ENCODE peak calls at places on chromosome 20, in four cellular contexts. C, V, T and G are unnamed samples.

GRCh38 chr20:16944753-16945152 is 196.6 kb downstream of the OTOR start:
- DNase-seq in C (no peak), V (no peak), T (no peak), G (no peak)

GRCh38 chr20:54668271-54669053 is 193.1 kb downstream of the DOK5 start:
- DNase-seq in C (no peak), T (no peak), V (peak), G (peak)

GRCh38 chr20:1935696-1936366 is 40.6 kb downstream of the SIRPA start:
- DNase-seq in V (no peak), C (no peak), T (no peak), G (no peak)

GRCh38 chr20:12113468-12114371 is 196.0 kb downstream of the BTBD3 start:
- DNase-seq in C (peak), T (peak), V (peak), G (no peak)

GRCh38 chr20:51467971-51468626 is 74.4 kb downstream of the NFATC2 start:
- DNase-seq in C (no peak), T (no peak), V (no peak), G (no peak)

GRCh38 chr20:49886571-49887203 is 28.6 kb downstream of the SPATA2 start:
- DNase-seq in T (no peak), C (no peak), V (no peak), G (no peak)

GRCh38 chr20:45318948-45319347 is 10.8 kb upstream of the MATN4 start:
- DNase-seq in T (no peak), C (no peak), V (no peak), G (no peak)

GRCh38 chr20:51660741-51661608 is 107.2 kb downstream of the ATP9A start:
- DNase-seq in T (peak), V (peak), C (no peak), G (peak)

GRCh38 chr20:15976047-15976731 is 597.1 kb downstream of the KIF16B start:
- DNase-seq in T (no peak), V (no peak), C (no peak), G (no peak)

GRCh38 chr20:24166127-24166389 is 177.5 kb upstream of the GGTLC1 start:
- DNase-seq in T (no peak), V (no peak), C (no peak), G (no peak)

GRCh38 chr20:46970937-46971630 is 76.4 kb downstream of the EYA2 start:
- DNase-seq in T (no peak), C (no peak), V (peak), G (peak)

GRCh38 chr20:25336561-25337422 is 53.8 kb downstream of the ABHD12 start:
- DNase-seq in V (peak), T (no peak), C (no peak), G (no peak)

GRCh38 chr20:61724376-61724775 is 341.3 kb downstream of the TAF4 start:
- DNase-seq in T (no peak), C (no peak), V (no peak), G (no peak)
- TF ChIP-seq CTCF in T (peak), C (peak), V (peak), G (no peak)

GRCh38 chr20:43543138-43543537 is 15.7 kb upstream of the SGK2 start:
- DNase-seq in C (no peak), T (no peak), V (no peak), G (no peak)

GRCh38 chr20:43548273-43548880 is 10.4 kb upstream of the SGK2 start:
- DNase-seq in V (no peak), T (no peak), C (no peak), G (no peak)

GRCh38 chr20:43544501-43544900 is 14.3 kb upstream of the SGK2 start:
- DNase-seq in T (no peak), C (no peak), V (no peak), G (no peak)

GRCh38 chr20:43542674-43543073 is 16.2 kb upstream of the SGK2 start:
- DNase-seq in C (no peak), V (no peak), T (no peak), G (no peak)

DNA sequence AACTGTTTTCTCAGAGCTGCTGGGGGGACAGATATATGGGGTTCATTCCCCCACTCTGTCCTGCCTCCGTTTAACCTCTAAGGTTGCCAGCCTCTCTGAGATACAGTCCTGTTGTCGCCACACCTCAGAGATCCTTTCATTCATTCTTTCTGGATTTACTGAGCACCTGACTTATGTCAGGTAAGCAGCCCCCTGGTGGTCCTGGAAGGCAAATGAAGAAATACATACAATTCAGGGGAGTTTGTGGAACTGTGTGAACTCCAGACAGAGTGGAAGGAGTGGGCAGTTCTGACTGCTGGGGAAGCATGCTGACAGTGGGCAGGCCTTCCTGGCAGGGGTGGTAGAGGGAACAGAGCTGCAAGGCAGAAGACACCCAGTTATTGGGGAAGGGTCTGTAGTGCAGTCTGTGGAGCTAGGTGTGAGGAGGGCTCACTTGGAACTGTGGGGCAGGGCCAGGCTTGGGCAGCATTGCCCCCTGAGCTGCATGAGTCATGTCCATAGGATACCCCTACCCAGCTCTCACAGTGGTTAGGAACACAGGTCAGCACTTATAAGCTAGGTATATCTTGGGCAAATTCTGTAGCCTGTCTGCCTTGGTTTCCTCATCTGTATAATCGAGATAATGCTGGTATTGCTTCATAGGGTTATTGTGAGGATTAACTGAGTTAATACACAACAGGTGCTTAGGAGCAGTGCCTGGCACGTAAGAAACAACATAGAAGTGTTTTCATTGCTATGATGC is 12.8 kb upstream of the SGK2 start:
- DNase-seq in T (no peak), V (no peak), C (no peak), G (no peak)
- TF ChIP-seq CTCF in T (no peak), V (no peak), C (peak), G (no peak)

DNA sequence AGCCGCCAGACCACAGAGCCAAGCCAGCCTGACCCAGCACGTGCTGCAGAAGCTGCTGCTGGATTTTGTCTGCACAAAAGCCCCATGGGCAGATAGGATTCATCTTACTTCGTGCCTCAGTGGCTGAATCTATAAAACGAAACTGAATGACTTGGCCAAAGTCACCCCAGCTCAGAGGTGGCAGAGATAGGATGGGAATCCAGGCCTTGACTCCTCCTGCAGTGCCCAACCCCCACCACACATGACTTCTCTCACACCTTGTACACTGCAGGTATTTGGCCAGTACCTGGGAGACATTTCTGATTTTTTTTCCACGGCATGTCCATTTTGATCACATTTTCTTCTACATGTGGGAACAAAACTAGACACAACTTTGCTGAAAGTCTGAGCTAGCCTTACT is 182.1 kb downstream of the ANKRD60 start:
- DNase-seq in V (no peak), C (no peak), T (no peak), G (no peak)
- TF ChIP-seq CTCF in V (no peak), C (no peak), T (no peak), G (no peak)

GRCh38 chr20:36541227-36542018 is at the start of gene MYL9:
- DNase-seq in C (no peak), V (peak), T (no peak), G (peak)
- TF ChIP-seq CTCF in C (no peak), V (no peak), T (no peak), G (no peak)

GRCh38 chr20:59984551-59984950 is 26.3 kb downstream of the CDH26 start:
- DNase-seq in V (no peak), T (no peak), C (no peak), G (no peak)

GRCh38 chr20:59987135-59987534 is 28.9 kb downstream of the CDH26 start:
- DNase-seq in C (no peak), V (peak), T (no peak), G (no peak)

GRCh38 chr20:59988141-59988540 is 29.9 kb downstream of the CDH26 start:
- DNase-seq in T (no peak), V (peak), C (peak), G (no peak)

DNA sequence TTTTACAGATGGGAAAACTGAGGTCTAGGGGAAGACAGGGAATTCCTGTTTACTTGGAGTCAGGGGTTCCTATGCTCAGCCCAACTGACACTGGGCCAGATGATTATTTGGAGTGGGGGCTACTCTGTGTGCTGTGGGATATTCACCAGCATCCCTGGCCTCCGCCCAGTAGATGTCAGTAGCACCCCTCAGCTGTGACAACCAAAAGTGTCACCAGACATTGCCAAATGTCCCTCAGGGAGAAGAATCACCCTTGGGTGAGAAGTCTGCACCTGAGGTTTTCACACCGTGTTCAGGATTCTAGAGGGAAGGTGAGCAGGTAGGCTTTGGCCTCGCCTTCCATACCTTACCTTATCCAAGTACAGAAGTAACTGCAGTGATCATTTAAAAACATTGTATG is 27.6 kb downstream of the CDH26 start:
- DNase-seq in T (no peak), V (peak), C (no peak), G (peak)
- TF ChIP-seq CTCF in T (no peak), V (peak), C (peak), G (no peak)